ENCODE peak calls at places on chromosome 10, in four cellular contexts. D is stomach, F is foreskin fibroblast, V is HCT116. K is an unnamed sample.

GRCh38 chr10:107206856-107207255 is 42.4 kb upstream of the SORCS1 start:
- DNase-seq in V (no peak), D (no peak), F (no peak), K (no peak)

GRCh38 chr10:50469288-50469687 is 154.5 kb downstream of the SGMS1 start:
- DNase-seq in F (peak), D (no peak), V (no peak), K (no peak)

GRCh38 chr10:88493676-88494483 is 89.2 kb downstream of the RNLS start:
- DNase-seq in F (peak), D (no peak), V (no peak), K (no peak)

GRCh38 chr10:47380341-47381215 is 3.5 kb downstream of the ZNF488 start:
- DNase-seq in D (peak), F (no peak), V (no peak), K (no peak)

GRCh38 chr10:865924-866576 is 65.5 kb downstream of the LARP4B start:
- DNase-seq in D (no peak), V (no peak), F (no peak), K (no peak)

GRCh38 chr10:51117794-51118193 is 43.5 kb downstream of the PRKG1 start:
- DNase-seq in D (no peak), F (peak), V (no peak), K (no peak)

GRCh38 chr10:104809288-104810090 is 168.4 kb downstream of the SORCS3 start:
- DNase-seq in F (peak), V (peak), D (no peak), K (no peak)

GRCh38 chr10:104306897-104307296 is 31.4 kb downstream of the ITPRIP start:
- DNase-seq in D (no peak), V (no peak), F (no peak), K (no peak)

GRCh38 chr10:127556911-127557310 is 7.8 kb downstream of the NPS start:
- DNase-seq in F (no peak), D (no peak), V (no peak), K (peak)

GRCh38 chr10:114551310-114551972 is 106.6 kb downstream of the ABLIM1 start:
- DNase-seq in F (no peak), V (no peak), D (peak), K (peak)

GRCh38 chr10:33155720-33156638 is 178.5 kb downstream of the NRP1 start:
- DNase-seq in F (peak), D (no peak), V (no peak), K (no peak)

GRCh38 chr10:56632537-56632936 is 271.5 kb upstream of the ZWINT start:
- DNase-seq in F (no peak), V (no peak), D (no peak), K (no peak)

GRCh38 chr10:129647563-129647962 is 180.5 kb downstream of the MGMT start:
- DNase-seq in D (no peak), V (no peak), F (no peak), K (no peak)

GRCh38 chr10:110843031-110843430 is 28.7 kb upstream of the PDCD4 start:
- DNase-seq in D (no peak), F (no peak), V (no peak), K (peak)

GRCh38 chr10:112634096-112634830 is 187.2 kb downstream of the VTI1A start:
- DNase-seq in F (peak), V (no peak), D (no peak), K (no peak)

GRCh38 chr10:50469778-50470193 is 154.0 kb downstream of the SGMS1 start:
- DNase-seq in V (no peak), F (peak), D (no peak), K (no peak)

GRCh38 chr10:97138174-97138573 is 47.6 kb downstream of the SLIT1 start:
- DNase-seq in F (no peak), V (peak), D (no peak), K (peak)

GRCh38 chr10:64093946-64094560 is 572.9 kb downstream of the REEP3 start:
- DNase-seq in F (no peak), D (no peak), V (no peak), K (no peak)

GRCh38 chr10:119207713-119208552 is 562 bp downstream of the GRK5 start:
- DNase-seq in D (peak), V (no peak), F (peak), K (peak)

GRCh38 chr10:112274831-112275230 is 8.4 kb upstream of the TECTB start:
- DNase-seq in V (no peak), F (no peak), D (no peak), K (no peak)

GRCh38 chr10:117653170-117653515 is 110.6 kb downstream of the EMX2 start:
- DNase-seq in V (peak), D (no peak), F (peak), K (no peak)

GRCh38 chr10:639001-639750 is 50.3 kb downstream of the DIP2C start:
- DNase-seq in V (no peak), D (no peak), F (no peak), K (no peak)

GRCh38 chr10:23331567-23332290 is 12.9 kb downstream of the C10orf67 start:
- DNase-seq in D (no peak), V (no peak), F (peak), K (no peak)

GRCh38 chr10:33066558-33067236 is 108.7 kb upstream of the ITGB1 start:
- DNase-seq in F (peak), D (no peak), V (no peak), K (no peak)

GRCh38 chr10:31133628-31134302 is 102.1 kb upstream of the ZNF438 start:
- DNase-seq in D (peak), F (peak), V (no peak), K (peak)

GRCh38 chr10:3647074-3647473 is 137.9 kb downstream of the KLF6 start:
- DNase-seq in D (no peak), F (no peak), V (no peak), K (no peak)

GRCh38 chr10:124879136-124879535 is 62.8 kb upstream of the ZRANB1 start:
- DNase-seq in F (no peak), V (no peak), D (no peak), K (no peak)

GRCh38 chr10:86689146-86689545 is 20.8 kb downstream of the LDB3 start:
- DNase-seq in F (no peak), V (no peak), D (no peak), K (no peak)

GRCh38 chr10:71312840-71313789 is 5.9 kb upstream of the SLC29A3 start:
- DNase-seq in D (no peak), F (peak), V (no peak), K (no peak)

DNA sequence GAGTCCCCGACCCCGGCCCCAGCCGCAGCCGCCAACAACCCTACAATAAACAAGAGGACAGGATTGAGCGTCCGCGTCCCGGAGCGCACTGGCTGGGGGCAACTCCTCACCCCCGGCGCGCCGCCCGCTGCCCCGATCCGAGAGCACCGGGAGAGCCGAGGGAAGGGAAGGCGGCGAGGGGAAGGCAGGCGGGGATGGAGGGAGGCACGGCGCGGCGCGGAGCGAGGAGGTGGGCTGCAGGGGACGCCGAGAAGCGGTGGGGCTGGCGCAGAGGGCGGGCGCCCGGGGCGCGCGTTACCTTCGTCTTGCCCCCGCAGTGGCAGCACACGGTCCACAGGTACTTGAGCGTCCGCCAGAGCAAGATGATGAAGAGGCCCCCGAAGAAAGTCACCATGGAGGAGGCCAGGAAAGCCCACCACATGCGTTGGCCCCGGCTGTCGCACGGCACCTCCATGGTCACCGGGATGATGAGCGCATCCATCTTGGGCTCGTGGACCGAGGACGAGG is 588 bp downstream of the KCNMA1 start:
- DNase-seq in V (no peak), D (no peak), F (peak), K (peak)
- H3K4me3 ChIP-seq in V (no peak), D (peak), F (peak), K (peak)

GRCh38 chr10:132536241-132536963 is 1.2 kb upstream of the INPP5A start:
- DNase-seq in F (peak), V (no peak), D (peak), K (peak)
- H3K4me3 ChIP-seq in F (peak), V (peak), D (peak), K (peak)

GRCh38 chr10:132329565-132330485 is 2.2 kb upstream of the LRRC27 start:
- DNase-seq in V (no peak), D (no peak), F (peak), K (no peak)
- H3K4me3 ChIP-seq in V (peak), D (no peak), F (peak), K (no peak)

DNA sequence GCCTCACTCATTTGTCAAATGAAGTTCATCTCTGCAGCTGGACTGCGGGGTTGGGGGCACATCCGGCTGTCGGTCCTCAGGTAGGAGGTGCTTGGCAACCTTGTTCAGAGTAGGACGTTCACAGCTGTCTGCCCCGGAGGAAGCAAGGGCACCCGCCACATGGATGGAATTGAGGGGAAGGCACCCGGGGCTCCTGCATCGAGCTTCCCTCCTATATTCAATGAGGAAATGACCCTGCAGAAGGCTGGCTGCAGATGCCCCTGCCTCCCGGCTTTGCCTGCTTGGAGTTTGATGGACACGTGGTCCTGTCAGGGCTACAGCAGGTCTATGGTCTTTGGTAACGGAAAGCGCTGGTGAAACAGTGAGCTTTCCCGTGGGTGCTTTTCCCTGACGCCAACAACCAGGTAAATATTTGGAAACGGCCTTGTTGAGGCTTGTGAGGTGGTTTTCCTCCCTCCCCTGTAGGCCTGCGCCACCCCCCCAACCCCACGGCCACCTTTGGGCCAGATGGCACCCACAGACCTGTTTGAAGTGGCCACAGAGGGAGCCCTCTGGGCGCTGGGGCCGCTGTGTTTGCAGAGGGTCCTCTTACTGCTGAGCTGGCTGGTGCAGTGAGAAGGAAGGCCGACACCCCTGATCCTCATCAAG is 32.9 kb downstream of the HTRA1 start:
- DNase-seq in D (no peak), F (no peak), V (no peak), K (peak)
- H3K4me3 ChIP-seq in D (no peak), F (no peak), V (peak), K (no peak)

GRCh38 chr10:43816351-43817321 is 168.0 kb upstream of the ZNF32 start:
- DNase-seq in F (peak), D (peak), V (no peak), K (no peak)
- H3K4me3 ChIP-seq in F (no peak), D (no peak), V (no peak), K (no peak)

GRCh38 chr10:44650576-44651394 is 260.4 kb upstream of the TMEM72 start:
- DNase-seq in D (no peak), V (no peak), F (peak), K (no peak)
- H3K4me3 ChIP-seq in D (no peak), V (no peak), F (no peak), K (no peak)

GRCh38 chr10:131979336-131979735 is 2.4 kb downstream of the BNIP3 start:
- DNase-seq in F (no peak), V (no peak), D (no peak), K (no peak)
- H3K4me3 ChIP-seq in F (peak), V (no peak), D (peak), K (no peak)

GRCh38 chr10:43862756-43863155 is 214.1 kb upstream of the ZNF32 start:
- DNase-seq in V (no peak), F (no peak), D (no peak), K (no peak)

GRCh38 chr10:43863270-43863669 is 214.6 kb upstream of the ZNF32 start:
- DNase-seq in D (no peak), F (no peak), V (no peak), K (no peak)

GRCh38 chr10:43864622-43865021 is 215.9 kb upstream of the ZNF32 start:
- DNase-seq in D (no peak), F (no peak), V (no peak), K (no peak)

GRCh38 chr10:43865275-43866135 is 216.8 kb upstream of the ZNF32 start:
- DNase-seq in D (no peak), V (no peak), F (peak), K (no peak)

GRCh38 chr10:43863859-43864591 is 215.3 kb upstream of the ZNF32 start:
- DNase-seq in F (peak), D (peak), V (no peak), K (no peak)
- H3K4me3 ChIP-seq in F (no peak), D (no peak), V (no peak), K (no peak)

K was measured in pancreas.